ENCODE peak calls at places on chromosomes 6 and 20, in six cellular contexts. T is COR-L47; O is activated CD4-positive, alpha-beta T cell treated with anti-CD3 and anti-CD28 coated beads for 24 hours; Z is activated T-cell treated with anti-CD3 and anti-CD28 coated beads for 1 hour; Y is stimulated activated CD8-positive, alpha-beta memory T cell treated with anti-CD3 and anti-CD28 coated beads, Interleukin-4, amount 100 ng/mL, for 1 hour; C is SW480. Q is an unnamed sample.

GRCh38 chr6:136129365-136129764 is 120.7 kb downstream of the MTFR2 start:
- DNase-seq in T (no peak), Y (no peak), C (no peak), O (no peak), Z (no peak), Q (no peak)

GRCh38 chr20:38566199-38566598 is 14.8 kb upstream of the ADIG start:
- DNase-seq in O (no peak), C (no peak), Z (no peak), T (no peak), Y (no peak), Q (no peak)

GRCh38 chr6:128848169-128848935 is 34.6 kb upstream of the LAMA2 start:
- DNase-seq in Y (no peak), T (no peak), C (no peak), Z (no peak), O (no peak), Q (no peak)

GRCh38 chr6:137159912-137160311 is 13.5 kb downstream of the IL22RA2 start:
- DNase-seq in Z (no peak), Y (no peak), T (no peak), C (no peak), O (no peak), Q (no peak)

GRCh38 chr6:25497383-25497782 is 154.6 kb upstream of the SCGN start:
- DNase-seq in Z (no peak), Y (no peak), C (no peak), T (no peak), O (no peak), Q (no peak)

GRCh38 chr6:80607814-80608391 is 501.4 kb downstream of the BCKDHB start:
- DNase-seq in C (no peak), Z (no peak), Y (no peak), T (no peak), O (no peak), Q (no peak)

GRCh38 chr6:83615025-83615999 is 93.6 kb downstream of the SNAP91 start:
- DNase-seq in C (peak), Z (no peak), T (peak), O (no peak), Y (no peak), Q (no peak)

GRCh38 chr20:52482049-52482448 is 290.5 kb upstream of the ZFP64 start:
- DNase-seq in T (no peak), Z (no peak), O (no peak), C (no peak), Y (no peak), Q (no peak)

GRCh38 chr6:68651018-68651985 is 16.2 kb downstream of the ADGRB3 start:
- DNase-seq in Z (no peak), Y (no peak), O (no peak), T (no peak), C (no peak), Q (no peak)

GRCh38 chr6:159463440-159463839 is 229.6 kb downstream of the SOD2 start:
- DNase-seq in C (peak), O (no peak), Z (no peak), T (no peak), Y (no peak), Q (no peak)

GRCh38 chr20:34390769-34391447 is 27.8 kb downstream of the ITCH start:
- DNase-seq in C (peak), Y (no peak), T (no peak), Z (peak), O (peak), Q (peak)

GRCh38 chr6:111781055-111781708 is 92.1 kb downstream of the FYN start:
- DNase-seq in T (no peak), Z (no peak), C (no peak), O (no peak), Y (no peak), Q (no peak)

GRCh38 chr20:2698186-2698817 is 5.7 kb downstream of the EBF4 start:
- DNase-seq in Z (no peak), O (no peak), C (no peak), T (no peak), Y (no peak), Q (no peak)

GRCh38 chr6:105431226-105431625 is 28.3 kb upstream of the PREP start:
- DNase-seq in T (peak), Y (no peak), C (peak), Z (no peak), O (peak), Q (peak)

GRCh38 chr6:158500016-158500735 is 59.7 kb upstream of the TMEM181 start:
- DNase-seq in T (no peak), Y (no peak), Z (no peak), C (no peak), O (no peak), Q (no peak)

GRCh38 chr6:109800771-109801170 is 109.7 kb downstream of the FIG4 start:
- DNase-seq in Y (no peak), T (no peak), O (no peak), Z (no peak), C (no peak), Q (no peak)

GRCh38 chr6:161561938-161562337 is 288.1 kb upstream of the AGPAT4 start:
- DNase-seq in O (no peak), T (no peak), Z (no peak), C (peak), Y (no peak), Q (no peak)

GRCh38 chr6:87274660-87275273 is 47.6 kb upstream of the SMIM8 start:
- DNase-seq in Y (no peak), Z (no peak), T (no peak), O (no peak), C (no peak), Q (no peak)

GRCh38 chr6:148999921-149000589 is 253.2 kb downstream of the UST start:
- DNase-seq in T (no peak), O (no peak), Z (no peak), Y (no peak), C (no peak), Q (no peak)

GRCh38 chr6:26329763-26330511 is 35.1 kb upstream of the BTN3A2 start:
- DNase-seq in C (peak), Y (peak), T (peak), Z (peak), O (peak), Q (peak)

GRCh38 chr6:5772634-5773230 is 234.0 kb downstream of the NRN1 start:
- DNase-seq in O (no peak), Z (no peak), Y (no peak), C (no peak), T (no peak), Q (no peak)

GRCh38 chr20:36881331-36881730 is 5.4 kb downstream of the TLDC2 start:
- DNase-seq in Z (no peak), Y (no peak), O (no peak), C (no peak), T (no peak), Q (no peak)

GRCh38 chr6:130009148-130009547 is 9.2 kb upstream of the L3MBTL3 start:
- DNase-seq in O (no peak), T (no peak), Z (no peak), Y (no peak), C (no peak), Q (no peak)

GRCh38 chr20:4065405-4065841 is 50.1 kb upstream of the RNF24 start:
- DNase-seq in O (no peak), Y (no peak), Z (no peak), T (no peak), C (no peak), Q (no peak)

GRCh38 chr6:75791881-75792280 is 42.8 kb downstream of the MYO6 start:
- DNase-seq in O (no peak), Z (no peak), C (peak), Y (no peak), T (no peak), Q (no peak)

GRCh38 chr20:44273231-44274215 is 26.4 kb downstream of the GDAP1L1 start:
- DNase-seq in Y (no peak), C (no peak), Z (no peak), T (no peak), O (no peak), Q (no peak)

GRCh38 chr6:41306187-41306854 is 19.8 kb upstream of the TREM1 start:
- DNase-seq in T (peak), O (peak), Y (no peak), C (peak), Z (peak), Q (peak)

GRCh38 chr6:48928937-48929336 is 534.1 kb downstream of the MMUT start:
- DNase-seq in Z (no peak), Y (no peak), T (no peak), C (no peak), O (no peak), Q (no peak)

GRCh38 chr20:6657904-6658303 is 109.6 kb upstream of the BMP2 start:
- DNase-seq in Y (no peak), C (no peak), T (no peak), O (no peak), Z (no peak), Q (no peak)

GRCh38 chr6:126118058-126118759 is 131.9 kb downstream of the TRMT11 start:
- DNase-seq in C (no peak), T (no peak), Z (no peak), Y (no peak), O (no peak), Q (no peak)

GRCh38 chr6:87731818-87732661 is 30.0 kb upstream of the AKIRIN2 start:
- DNase-seq in Z (peak), Y (no peak), C (peak), O (no peak), T (peak), Q (no peak)

GRCh38 chr6:10343320-10343719 is 71.6 kb downstream of the TFAP2A start:
- DNase-seq in Y (no peak), T (no peak), Z (no peak), C (no peak), O (no peak), Q (no peak)

GRCh38 chr6:99905209-99906106 is 88.6 kb downstream of the MCHR2 start:
- DNase-seq in C (peak), Z (no peak), T (peak), Y (no peak), O (no peak), Q (no peak)

GRCh38 chr6:151009576-151009975 is 144.1 kb downstream of the MTHFD1L start:
- DNase-seq in Z (no peak), C (no peak), Y (no peak), O (no peak), T (no peak), Q (no peak)

GRCh38 chr6:149260214-149260874 is 57.2 kb upstream of the TAB2 start:
- DNase-seq in Z (no peak), C (no peak), Y (no peak), T (no peak), O (no peak), Q (no peak)

GRCh38 chr6:36855750-36856149 is 16.5 kb upstream of the CPNE5 start:
- DNase-seq in Y (no peak), Z (no peak), O (no peak), T (no peak), C (no peak), Q (no peak)

GRCh38 chr6:151690768-151691562 is 116.5 kb upstream of the ESR1 start:
- DNase-seq in Z (no peak), O (no peak), C (no peak), T (no peak), Y (no peak), Q (peak)

GRCh38 chr20:63370623-63371176 is 9.6 kb upstream of the CHRNA4 start:
- DNase-seq in T (no peak), C (no peak), Z (no peak), O (no peak), Y (no peak), Q (no peak)

GRCh38 chr20:38129893-38130609 is 35.0 kb downstream of the TGM2 start:
- DNase-seq in O (no peak), T (no peak), Y (no peak), C (no peak), Z (no peak), Q (no peak)

GRCh38 chr20:2984028-2984501 is 59.4 kb upstream of the GNRH2 start:
- DNase-seq in Y (no peak), O (no peak), C (no peak), Z (no peak), T (no peak), Q (no peak)